ENCODE peak calls at places on chromosomes 7 and 10, in five cellular contexts. N is substantia nigra; C is non-pigmented ciliary epithelial cell; O is stimulated activated CD4-positive, alpha-beta T cell treated with anti-CD3 and anti-CD28 coated beads, TNF-alpha, amount 100 ng/mL, for 48 hours; B is DND-41. X is an unnamed sample.

GRCh38 chr7:20385121-20385520 is 54.4 kb downstream of the ITGB8 start:
- DNase-seq in N (no peak), O (no peak), B (no peak), C (peak), X (no peak)

GRCh38 chr7:109821156-109821555 is 1251.5 kb downstream of the DNAJB9 start:
- DNase-seq in B (no peak), N (no peak), C (no peak), O (no peak), X (no peak)

GRCh38 chr10:24240001-24240751 is 31.2 kb downstream of the KIAA1217 start:
- DNase-seq in C (no peak), N (no peak), O (no peak), B (no peak), X (no peak)

GRCh38 chr7:43318188-43318587 is 205.7 kb downstream of the HECW1 start:
- DNase-seq in O (no peak), C (no peak), B (no peak), N (no peak), X (no peak)

GRCh38 chr10:69572159-69573055 is 815 bp downstream of the NEUROG3 start:
- DNase-seq in O (no peak), N (no peak), C (no peak), B (no peak), X (no peak)

GRCh38 chr10:89522463-89522862 is 12.9 kb downstream of the SLC16A12 start:
- DNase-seq in B (no peak), O (no peak), N (no peak), C (no peak), X (no peak)

GRCh38 chr7:134174797-134175261 is 47.7 kb downstream of the LRGUK start:
- DNase-seq in O (no peak), B (no peak), N (no peak), C (peak), X (peak)

GRCh38 chr10:22251751-22252285 is 34.0 kb upstream of the EBLN1 start:
- DNase-seq in B (no peak), N (no peak), C (no peak), O (peak), X (peak)

GRCh38 chr7:102912742-102913141 is at the start of gene LRRC17:
- DNase-seq in N (no peak), O (no peak), B (no peak), C (no peak), X (no peak)

GRCh38 chr7:11474902-11475585 is 357.0 kb downstream of the THSD7A start:
- DNase-seq in C (no peak), O (no peak), N (no peak), B (no peak), X (no peak)